ENCODE peak calls at places on chromosome 14, in four cellular contexts. One of them, this sample, is unnamed.
A peak's percentile ranks its signal among the peaks of the same experiment; 100 is the strongest.

GRCh38 chr14:102221026-102221425 is 81.3 kb downstream of the WDR20 start:
- DNase-seq in MM.1S: no peak
- DNase-seq in epithelial cell of prostate: no peak
- DNase-seq in T follicular helper cell: no peak
- DNase-seq in this sample: no peak

GRCh38 chr14:95527392-95528002 is 7.4 kb upstream of the GLRX5 start:
- DNase-seq in epithelial cell of prostate: no peak
- DNase-seq in MM.1S: peak; percentile 34
- DNase-seq in T follicular helper cell: no peak
- DNase-seq in this sample: peak; percentile 41

GRCh38 chr14:104870368-104871144 is 5.5 kb downstream of the CEP170B start:
- DNase-seq in T follicular helper cell: peak; percentile 21
- DNase-seq in MM.1S: no peak
- DNase-seq in epithelial cell of prostate: no peak
- DNase-seq in this sample: no peak

GRCh38 chr14:102795060-102795925 is 18.0 kb downstream of the TRAF3 start:
- DNase-seq in MM.1S: no peak
- DNase-seq in T follicular helper cell: no peak
- DNase-seq in epithelial cell of prostate: peak; percentile 71
- DNase-seq in this sample: peak; percentile 45

GRCh38 chr14:91256661-91257060 is 12.2 kb upstream of the GPR68 start:
- DNase-seq in T follicular helper cell: no peak
- DNase-seq in MM.1S: no peak
- DNase-seq in epithelial cell of prostate: no peak
- DNase-seq in this sample: no peak

GRCh38 chr14:33987565-33988080 is 36.7 kb upstream of the EGLN3 start:
- DNase-seq in T follicular helper cell: no peak
- DNase-seq in MM.1S: no peak
- DNase-seq in epithelial cell of prostate: no peak
- DNase-seq in this sample: no peak

GRCh38 chr14:105126126-105126969 is 42.2 kb downstream of the JAG2 start:
- DNase-seq in MM.1S: no peak
- DNase-seq in epithelial cell of prostate: no peak
- DNase-seq in T follicular helper cell: no peak
- DNase-seq in this sample: no peak

GRCh38 chr14:105497671-105498429 is 6.8 kb downstream of the TEDC1 start:
- DNase-seq in MM.1S: no peak
- DNase-seq in epithelial cell of prostate: no peak
- DNase-seq in T follicular helper cell: no peak
- DNase-seq in this sample: no peak

GRCh38 chr14:105117710-105118385 is 50.7 kb downstream of the JAG2 start:
- DNase-seq in T follicular helper cell: no peak
- DNase-seq in MM.1S: no peak
- DNase-seq in epithelial cell of prostate: no peak
- DNase-seq in this sample: no peak

GRCh38 chr14:102231476-102232347 is 73.3 kb downstream of the MOK start:
- DNase-seq in T follicular helper cell: no peak
- DNase-seq in MM.1S: no peak
- DNase-seq in epithelial cell of prostate: no peak
- DNase-seq in this sample: no peak

GRCh38 chr14:100305446-100306255 is 593 bp downstream of the SLC25A29 start:
- DNase-seq in epithelial cell of prostate: no peak
- DNase-seq in MM.1S: no peak
- DNase-seq in T follicular helper cell: peak; percentile 32
- DNase-seq in this sample: peak; percentile 28

GRCh38 chr14:103348154-103348553 is 14.1 kb downstream of the EIF5 start:
- DNase-seq in T follicular helper cell: no peak
- DNase-seq in MM.1S: no peak
- DNase-seq in epithelial cell of prostate: no peak
- DNase-seq in this sample: no peak

GRCh38 chr14:89720741-89721315 is 233.7 kb downstream of the EFCAB11 start:
- DNase-seq in epithelial cell of prostate: no peak
- DNase-seq in T follicular helper cell: peak; percentile 54
- DNase-seq in MM.1S: peak; percentile 65
- DNase-seq in this sample: peak; percentile 89

GRCh38 chr14:99688210-99688581 is 4.1 kb downstream of the CYP46A1 start:
- DNase-seq in T follicular helper cell: no peak
- DNase-seq in epithelial cell of prostate: no peak
- DNase-seq in MM.1S: no peak
- DNase-seq in this sample: no peak

GRCh38 chr14:99579077-99579836 is 24.8 kb downstream of the CCDC85C start:
- DNase-seq in epithelial cell of prostate: no peak
- DNase-seq in T follicular helper cell: no peak
- DNase-seq in MM.1S: no peak
- DNase-seq in this sample: no peak

GRCh38 chr14:53840444-53840843 is 116.2 kb downstream of the BMP4 start:
- DNase-seq in T follicular helper cell: no peak
- DNase-seq in MM.1S: no peak
- DNase-seq in epithelial cell of prostate: peak; percentile 70
- DNase-seq in this sample: no peak

GRCh38 chr14:57533214-57533613 is 39.6 kb upstream of the CCDC198 start:
- DNase-seq in T follicular helper cell: no peak
- DNase-seq in MM.1S: peak; percentile 23
- DNase-seq in epithelial cell of prostate: no peak
- DNase-seq in this sample: no peak

GRCh38 chr14:39275395-39275794 is 41.7 kb downstream of the MIA2 start:
- DNase-seq in epithelial cell of prostate: no peak
- DNase-seq in T follicular helper cell: no peak
- DNase-seq in MM.1S: no peak
- DNase-seq in this sample: no peak

GRCh38 chr14:104998801-104999200 is 13.2 kb downstream of the CLBA1 start:
- DNase-seq in MM.1S: no peak
- DNase-seq in epithelial cell of prostate: no peak
- DNase-seq in T follicular helper cell: no peak
- DNase-seq in this sample: no peak

GRCh38 chr14:103448097-103448496 is 62.9 kb downstream of the MARK3 start:
- DNase-seq in MM.1S: no peak
- DNase-seq in T follicular helper cell: no peak
- DNase-seq in epithelial cell of prostate: no peak
- DNase-seq in this sample: no peak

GRCh38 chr14:85479771-85480170 is 50.2 kb upstream of the FLRT2 start:
- DNase-seq in MM.1S: no peak
- DNase-seq in epithelial cell of prostate: no peak
- DNase-seq in T follicular helper cell: no peak
- DNase-seq in this sample: no peak

GRCh38 chr14:61355892-61356325 is 34.5 kb downstream of the PRKCH start:
- DNase-seq in MM.1S: no peak
- DNase-seq in epithelial cell of prostate: peak; percentile 96
- DNase-seq in T follicular helper cell: peak; percentile 50
- DNase-seq in this sample: no peak

GRCh38 chr14:72781476-72782181 is 112.3 kb downstream of the DPF3 start:
- DNase-seq in epithelial cell of prostate: no peak
- DNase-seq in T follicular helper cell: no peak
- DNase-seq in MM.1S: no peak
- DNase-seq in this sample: no peak

GRCh38 chr14:51638071-51638944 is 13.4 kb upstream of the FRMD6 start:
- DNase-seq in epithelial cell of prostate: no peak
- DNase-seq in T follicular helper cell: no peak
- DNase-seq in MM.1S: no peak
- DNase-seq in this sample: no peak

GRCh38 chr14:74501135-74501614 is 7.6 kb downstream of the ISCA2 start:
- DNase-seq in T follicular helper cell: no peak
- DNase-seq in MM.1S: no peak
- DNase-seq in epithelial cell of prostate: no peak
- DNase-seq in this sample: no peak

GRCh38 chr14:104856157-104856868 is 8.8 kb upstream of the CEP170B start:
- DNase-seq in MM.1S: no peak
- DNase-seq in T follicular helper cell: no peak
- DNase-seq in epithelial cell of prostate: no peak
- DNase-seq in this sample: no peak

GRCh38 chr14:31270196-31270772 is 62.7 kb upstream of the HECTD1 start:
- DNase-seq in T follicular helper cell: no peak
- DNase-seq in epithelial cell of prostate: no peak
- DNase-seq in MM.1S: peak; percentile 10
- DNase-seq in this sample: no peak

GRCh38 chr14:68487805-68488590 is 304.9 kb downstream of the ZFP36L1 start:
- DNase-seq in T follicular helper cell: no peak
- DNase-seq in MM.1S: no peak
- DNase-seq in epithelial cell of prostate: no peak
- DNase-seq in this sample: no peak

GRCh38 chr14:69327507-69327906 is 67.5 kb downstream of the GALNT16 start:
- DNase-seq in T follicular helper cell: no peak
- DNase-seq in MM.1S: no peak
- DNase-seq in epithelial cell of prostate: no peak
- DNase-seq in this sample: no peak

GRCh38 chr14:64879635-64880381 is at the start of gene SPTB:
- DNase-seq in MM.1S: peak; percentile 58
- DNase-seq in T follicular helper cell: peak; percentile 49
- DNase-seq in epithelial cell of prostate: no peak
- DNase-seq in this sample: peak; percentile 42

GRCh38 chr14:63478024-63478423 is 65.2 kb downstream of the PPP2R5E start:
- DNase-seq in MM.1S: peak; percentile 81
- DNase-seq in epithelial cell of prostate: no peak
- DNase-seq in T follicular helper cell: no peak
- DNase-seq in this sample: peak; percentile 24

GRCh38 chr14:56657604-56658003 is 78.0 kb downstream of the TMEM260 start:
- DNase-seq in T follicular helper cell: no peak
- DNase-seq in MM.1S: no peak
- DNase-seq in epithelial cell of prostate: no peak
- DNase-seq in this sample: no peak

GRCh38 chr14:47044841-47045240 is 393.3 kb upstream of the RPL10L start:
- DNase-seq in MM.1S: no peak
- DNase-seq in T follicular helper cell: no peak
- DNase-seq in epithelial cell of prostate: no peak
- DNase-seq in this sample: no peak

GRCh38 chr14:96588410-96589249 is 86.4 kb downstream of the PAPOLA start:
- DNase-seq in T follicular helper cell: no peak
- DNase-seq in MM.1S: no peak
- DNase-seq in epithelial cell of prostate: no peak
- DNase-seq in this sample: no peak

GRCh38 chr14:93002049-93002448 is 79.1 kb downstream of the CHGA start:
- DNase-seq in MM.1S: no peak
- DNase-seq in epithelial cell of prostate: no peak
- DNase-seq in T follicular helper cell: no peak
- DNase-seq in this sample: no peak

GRCh38 chr14:30885840-30886740 is 11.7 kb downstream of the COCH start:
- DNase-seq in epithelial cell of prostate: no peak
- DNase-seq in MM.1S: no peak
- DNase-seq in T follicular helper cell: no peak
- DNase-seq in this sample: no peak

This sample was measured in naive B cell.